ENCODE peak calls at places on chromosomes 5 and 9, in eight cellular contexts. One of them, this sample, is unnamed.

GRCh38 chr5:25453500-25453899 is 808.7 kb upstream of the CDH10 start:
- DNase-seq in breast epithelium: no peak
- DNase-seq in effector memory CD4-positive, alpha-beta T cell: no peak
- DNase-seq in adrenal gland: no peak
- DNase-seq in heart right ventricle: no peak
- DNase-seq in BE2C: no peak
- DNase-seq in esophagus squamous epithelium: no peak
- DNase-seq in A549: no peak
- DNase-seq in this sample: no peak

GRCh38 chr9:69900406-69900805 is 79.8 kb downstream of the CFAP95 start:
- DNase-seq in breast epithelium: no peak
- DNase-seq in effector memory CD4-positive, alpha-beta T cell: no peak
- DNase-seq in adrenal gland: no peak
- DNase-seq in heart right ventricle: no peak
- DNase-seq in BE2C: no peak
- DNase-seq in esophagus squamous epithelium: no peak
- DNase-seq in A549: no peak
- DNase-seq in this sample: no peak

GRCh38 chr9:127341152-127341551 is 55.8 kb upstream of the SLC2A8 start:
- DNase-seq in breast epithelium: no peak
- DNase-seq in effector memory CD4-positive, alpha-beta T cell: no peak
- DNase-seq in adrenal gland: no peak
- DNase-seq in heart right ventricle: no peak
- DNase-seq in BE2C: no peak
- DNase-seq in esophagus squamous epithelium: no peak
- DNase-seq in A549: no peak
- DNase-seq in this sample: no peak

GRCh38 chr5:136080483-136081180 is 51.8 kb downstream of the TGFBI start:
- DNase-seq in breast epithelium: peak; percentile 66
- DNase-seq in effector memory CD4-positive, alpha-beta T cell: peak; percentile 38
- DNase-seq in adrenal gland: peak; percentile 91
- DNase-seq in heart right ventricle: peak; percentile 87
- DNase-seq in BE2C: no peak
- DNase-seq in esophagus squamous epithelium: peak; percentile 22
- DNase-seq in A549: peak; percentile 43
- DNase-seq in this sample: peak; percentile 89

GRCh38 chr9:32264171-32264862 is 120.1 kb upstream of the ACO1 start:
- DNase-seq in breast epithelium: no peak
- DNase-seq in effector memory CD4-positive, alpha-beta T cell: no peak
- DNase-seq in adrenal gland: peak; percentile 22
- DNase-seq in heart right ventricle: no peak
- DNase-seq in BE2C: no peak
- DNase-seq in esophagus squamous epithelium: no peak
- DNase-seq in A549: no peak
- DNase-seq in this sample: no peak

GRCh38 chr5:124644138-124644537 is 102.3 kb downstream of the ZNF608 start:
- DNase-seq in breast epithelium: no peak
- DNase-seq in effector memory CD4-positive, alpha-beta T cell: no peak
- DNase-seq in adrenal gland: no peak
- DNase-seq in heart right ventricle: no peak
- DNase-seq in BE2C: no peak
- DNase-seq in esophagus squamous epithelium: no peak
- DNase-seq in A549: no peak
- DNase-seq in this sample: no peak

GRCh38 chr5:173757817-173758216 is 130.3 kb upstream of the CPEB4 start:
- DNase-seq in breast epithelium: no peak
- DNase-seq in effector memory CD4-positive, alpha-beta T cell: no peak
- DNase-seq in adrenal gland: no peak
- DNase-seq in heart right ventricle: no peak
- DNase-seq in BE2C: peak; percentile 58
- DNase-seq in esophagus squamous epithelium: no peak
- DNase-seq in A549: no peak
- DNase-seq in this sample: no peak

GRCh38 chr9:6106576-6107339 is 91.3 kb upstream of the RANBP6 start:
- DNase-seq in breast epithelium: no peak
- DNase-seq in effector memory CD4-positive, alpha-beta T cell: no peak
- DNase-seq in adrenal gland: peak; percentile 50
- DNase-seq in heart right ventricle: peak; percentile 19
- DNase-seq in BE2C: no peak
- DNase-seq in esophagus squamous epithelium: no peak
- DNase-seq in A549: peak; percentile 55
- DNase-seq in this sample: no peak

GRCh38 chr9:115614931-115615401 is 497.0 kb upstream of the TNC start:
- DNase-seq in breast epithelium: no peak
- DNase-seq in effector memory CD4-positive, alpha-beta T cell: no peak
- DNase-seq in adrenal gland: no peak
- DNase-seq in heart right ventricle: no peak
- DNase-seq in BE2C: no peak
- DNase-seq in esophagus squamous epithelium: no peak
- DNase-seq in A549: no peak
- DNase-seq in this sample: no peak

GRCh38 chr9:1207681-1208080 is 157.5 kb downstream of the DMRT2 start:
- DNase-seq in breast epithelium: no peak
- DNase-seq in effector memory CD4-positive, alpha-beta T cell: no peak
- DNase-seq in adrenal gland: no peak
- DNase-seq in heart right ventricle: no peak
- DNase-seq in BE2C: no peak
- DNase-seq in esophagus squamous epithelium: no peak
- DNase-seq in A549: no peak
- DNase-seq in this sample: no peak

GRCh38 chr5:75622564-75622963 is 11.3 kb downstream of the ANKDD1B start:
- DNase-seq in breast epithelium: no peak
- DNase-seq in effector memory CD4-positive, alpha-beta T cell: no peak
- DNase-seq in adrenal gland: no peak
- DNase-seq in heart right ventricle: no peak
- DNase-seq in BE2C: no peak
- DNase-seq in esophagus squamous epithelium: no peak
- DNase-seq in A549: no peak
- DNase-seq in this sample: no peak

GRCh38 chr5:142235050-142235797 is 89.6 kb downstream of the SPRY4 start:
- DNase-seq in breast epithelium: peak; percentile 64
- DNase-seq in effector memory CD4-positive, alpha-beta T cell: no peak
- DNase-seq in adrenal gland: no peak
- DNase-seq in heart right ventricle: no peak
- DNase-seq in BE2C: no peak
- DNase-seq in esophagus squamous epithelium: no peak
- DNase-seq in A549: no peak
- DNase-seq in this sample: no peak

GRCh38 chr5:133032852-133033742 is 6.7 kb upstream of the ZCCHC10 start:
- DNase-seq in breast epithelium: no peak
- DNase-seq in effector memory CD4-positive, alpha-beta T cell: no peak
- DNase-seq in adrenal gland: no peak
- DNase-seq in heart right ventricle: no peak
- DNase-seq in BE2C: no peak
- DNase-seq in esophagus squamous epithelium: no peak
- DNase-seq in A549: no peak
- DNase-seq in this sample: no peak

GRCh38 chr9:122376791-122377190 is 6.0 kb downstream of the PTGS1 start:
- DNase-seq in breast epithelium: no peak
- DNase-seq in effector memory CD4-positive, alpha-beta T cell: no peak
- DNase-seq in adrenal gland: no peak
- DNase-seq in heart right ventricle: no peak
- DNase-seq in BE2C: no peak
- DNase-seq in esophagus squamous epithelium: no peak
- DNase-seq in A549: no peak
- DNase-seq in this sample: no peak

GRCh38 chr9:133057553-133057952 is 4.2 kb upstream of the CEL start:
- DNase-seq in breast epithelium: no peak
- DNase-seq in effector memory CD4-positive, alpha-beta T cell: no peak
- DNase-seq in adrenal gland: no peak
- DNase-seq in heart right ventricle: no peak
- DNase-seq in BE2C: no peak
- DNase-seq in esophagus squamous epithelium: no peak
- DNase-seq in A549: no peak
- DNase-seq in this sample: no peak
- H3K4me1 ChIP-seq in breast epithelium: no peaks in the 10 kb centered on the region
- H3K4me1 ChIP-seq in effector memory CD4-positive, alpha-beta T cell: peaks cover 14% of the 10 kb centered on the region
- H3K4me1 ChIP-seq in adrenal gland: peaks cover 6% of the 10 kb centered on the region
- H3K4me1 ChIP-seq in heart right ventricle: peaks cover 41% of the 10 kb centered on the region
- H3K4me1 ChIP-seq in BE2C: peaks cover 13% of the 10 kb centered on the region
- H3K4me1 ChIP-seq in esophagus squamous epithelium: peaks cover 48% of the 10 kb centered on the region
- H3K4me1 ChIP-seq in A549: peaks cover 3% of the 10 kb centered on the region
- H3K4me1 ChIP-seq in this sample: peaks cover 3% of the 10 kb centered on the region

GRCh38 chr9:40927851-40928802 is 200.4 kb downstream of the FOXD4L6 start:
- DNase-seq in breast epithelium: no peak
- DNase-seq in effector memory CD4-positive, alpha-beta T cell: no peak
- DNase-seq in adrenal gland: no peak
- DNase-seq in heart right ventricle: no peak
- DNase-seq in BE2C: no peak
- DNase-seq in esophagus squamous epithelium: no peak
- DNase-seq in A549: no peak
- DNase-seq in this sample: no peak

GRCh38 chr9:40926404-40927259 is 201.8 kb downstream of the FOXD4L6 start:
- DNase-seq in breast epithelium: no peak
- DNase-seq in effector memory CD4-positive, alpha-beta T cell: no peak
- DNase-seq in adrenal gland: no peak
- DNase-seq in heart right ventricle: no peak
- DNase-seq in BE2C: no peak
- DNase-seq in esophagus squamous epithelium: no peak
- DNase-seq in A549: no peak
- DNase-seq in this sample: no peak

GRCh38 chr9:40927260-40927631 is 201.2 kb downstream of the FOXD4L6 start:
- DNase-seq in breast epithelium: no peak
- DNase-seq in effector memory CD4-positive, alpha-beta T cell: no peak
- DNase-seq in adrenal gland: no peak
- DNase-seq in heart right ventricle: no peak
- DNase-seq in BE2C: no peak
- DNase-seq in esophagus squamous epithelium: no peak
- DNase-seq in A549: no peak
- DNase-seq in this sample: no peak

GRCh38 chr9:40925149-40925548 is 203.3 kb downstream of the FOXD4L6 start:
- DNase-seq in breast epithelium: no peak
- DNase-seq in effector memory CD4-positive, alpha-beta T cell: no peak
- DNase-seq in adrenal gland: no peak
- DNase-seq in heart right ventricle: no peak
- DNase-seq in BE2C: no peak
- DNase-seq in esophagus squamous epithelium: no peak
- DNase-seq in A549: no peak
- DNase-seq in this sample: no peak

DNA sequence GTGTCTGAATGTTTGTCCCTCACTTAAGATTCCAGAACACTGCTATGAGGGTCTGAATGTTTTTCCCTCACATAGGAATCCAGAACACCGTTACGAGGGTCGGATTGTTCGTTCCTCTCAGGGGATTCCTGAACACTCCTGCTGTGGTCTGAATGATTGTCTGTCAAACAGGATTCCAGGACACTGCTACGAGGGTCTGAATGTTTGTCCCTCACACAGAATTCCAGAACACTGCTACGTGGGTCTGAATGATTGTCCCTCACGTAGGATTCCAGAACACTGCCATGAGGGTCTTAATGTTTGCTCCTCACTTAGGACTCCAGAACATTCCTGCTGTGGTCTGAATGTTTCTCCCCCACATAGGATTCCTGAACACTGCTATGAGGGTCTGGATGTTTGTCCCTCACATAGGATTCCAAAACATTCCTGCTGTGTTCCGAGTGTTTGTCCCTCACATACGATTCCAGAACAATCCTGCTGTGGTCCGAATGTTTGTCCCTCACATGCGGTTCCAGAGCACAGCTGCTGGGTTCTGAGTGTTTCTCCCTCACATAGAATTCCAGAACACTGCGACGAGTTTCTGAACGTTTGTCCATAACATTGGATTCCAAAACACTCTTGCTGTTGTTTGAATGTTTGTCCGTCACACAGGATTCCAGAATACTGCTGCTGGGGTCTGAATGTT is 199.5 kb downstream of the FOXD4L6 start:
- DNase-seq in breast epithelium: no peak
- DNase-seq in effector memory CD4-positive, alpha-beta T cell: no peak
- DNase-seq in adrenal gland: no peak
- DNase-seq in heart right ventricle: no peak
- DNase-seq in BE2C: no peak
- DNase-seq in esophagus squamous epithelium: no peak
- DNase-seq in A549: no peak
- DNase-seq in this sample: no peak
- H3K9me3 ChIP-seq in breast epithelium: peaks cover 90% of the 10 kb centered on the region
- H3K9me3 ChIP-seq in effector memory CD4-positive, alpha-beta T cell: peaks cover 51% of the 10 kb centered on the region
- H3K9me3 ChIP-seq in adrenal gland: peaks cover 40% of the 10 kb centered on the region
- H3K9me3 ChIP-seq in heart right ventricle: peaks cover 59% of the 10 kb centered on the region
- H3K9me3 ChIP-seq in BE2C: peaks cover 7% of the 10 kb centered on the region
- H3K9me3 ChIP-seq in esophagus squamous epithelium: peaks cover 83% of the 10 kb centered on the region
- H3K9me3 ChIP-seq in A549: peaks cover 75% of the 10 kb centered on the region
- H3K9me3 ChIP-seq in this sample: peaks cover 4% of the 10 kb centered on the region

GRCh38 chr9:80158150-80158549 is 586.4 kb downstream of the TLE4 start:
- DNase-seq in breast epithelium: no peak
- DNase-seq in effector memory CD4-positive, alpha-beta T cell: no peak
- DNase-seq in adrenal gland: no peak
- DNase-seq in heart right ventricle: no peak
- DNase-seq in BE2C: no peak
- DNase-seq in esophagus squamous epithelium: no peak
- DNase-seq in A549: no peak
- DNase-seq in this sample: no peak

GRCh38 chr9:80156262-80156661 is 584.5 kb downstream of the TLE4 start:
- DNase-seq in breast epithelium: no peak
- DNase-seq in effector memory CD4-positive, alpha-beta T cell: no peak
- DNase-seq in adrenal gland: no peak
- DNase-seq in heart right ventricle: no peak
- DNase-seq in BE2C: peak; percentile 9
- DNase-seq in esophagus squamous epithelium: no peak
- DNase-seq in A549: no peak
- DNase-seq in this sample: no peak

GRCh38 chr9:80156725-80157124 is 585.0 kb downstream of the TLE4 start:
- DNase-seq in breast epithelium: no peak
- DNase-seq in effector memory CD4-positive, alpha-beta T cell: no peak
- DNase-seq in adrenal gland: no peak
- DNase-seq in heart right ventricle: no peak
- DNase-seq in BE2C: no peak
- DNase-seq in esophagus squamous epithelium: no peak
- DNase-seq in A549: no peak
- DNase-seq in this sample: no peak

GRCh38 chr9:80157561-80157983 is 585.8 kb downstream of the TLE4 start:
- DNase-seq in breast epithelium: no peak
- DNase-seq in effector memory CD4-positive, alpha-beta T cell: no peak
- DNase-seq in adrenal gland: no peak
- DNase-seq in heart right ventricle: no peak
- DNase-seq in BE2C: no peak
- DNase-seq in esophagus squamous epithelium: no peak
- DNase-seq in A549: no peak
- DNase-seq in this sample: no peak

GRCh38 chr9:80157128-80157527 is 585.4 kb downstream of the TLE4 start:
- DNase-seq in breast epithelium: no peak
- DNase-seq in effector memory CD4-positive, alpha-beta T cell: no peak
- DNase-seq in adrenal gland: no peak
- DNase-seq in heart right ventricle: no peak
- DNase-seq in BE2C: peak; percentile 63
- DNase-seq in esophagus squamous epithelium: no peak
- DNase-seq in A549: no peak
- DNase-seq in this sample: no peak
- H3K4me1 ChIP-seq in breast epithelium: no peaks in the 10 kb centered on the region
- H3K4me1 ChIP-seq in effector memory CD4-positive, alpha-beta T cell: no peaks in the 10 kb centered on the region
- H3K4me1 ChIP-seq in adrenal gland: peaks cover 10% of the 10 kb centered on the region
- H3K4me1 ChIP-seq in heart right ventricle: peaks cover 15% of the 10 kb centered on the region
- H3K4me1 ChIP-seq in BE2C: peaks cover 25% of the 10 kb centered on the region
- H3K4me1 ChIP-seq in esophagus squamous epithelium: peaks cover 9% of the 10 kb centered on the region
- H3K4me1 ChIP-seq in A549: no peaks in the 10 kb centered on the region
- H3K4me1 ChIP-seq in this sample: no peaks in the 10 kb centered on the region

DNA sequence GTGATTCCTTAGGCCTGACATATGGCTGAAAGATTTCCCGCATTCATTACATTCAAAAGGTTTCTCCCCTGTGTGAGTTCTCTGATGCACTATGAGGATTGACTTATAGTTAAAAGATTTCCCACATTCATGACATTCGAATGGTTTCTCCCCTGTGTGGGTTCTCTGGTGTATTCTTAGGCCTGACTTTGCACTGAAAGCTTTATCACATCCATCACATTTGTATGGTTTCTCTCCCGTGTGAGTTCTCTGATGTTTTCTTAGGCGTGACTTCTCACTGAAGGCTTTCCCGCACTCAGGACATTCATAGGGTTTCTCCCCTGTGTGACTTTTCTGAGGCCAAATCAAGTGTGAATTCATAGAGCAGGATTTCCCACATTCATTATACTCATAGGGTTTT is 35.8 kb downstream of the ZNF782 start:
- DNase-seq in breast epithelium: no peak
- DNase-seq in effector memory CD4-positive, alpha-beta T cell: no peak
- DNase-seq in adrenal gland: no peak
- DNase-seq in heart right ventricle: no peak
- DNase-seq in BE2C: no peak
- DNase-seq in esophagus squamous epithelium: no peak
- DNase-seq in A549: no peak
- DNase-seq in this sample: no peak
- H3K9me3 ChIP-seq in breast epithelium: peaks cover 97% of the 10 kb centered on the region
- H3K9me3 ChIP-seq in effector memory CD4-positive, alpha-beta T cell: peaks cover 69% of the 10 kb centered on the region
- H3K9me3 ChIP-seq in adrenal gland: peaks cover 88% of the 10 kb centered on the region
- H3K9me3 ChIP-seq in heart right ventricle: peaks cover 99% of the 10 kb centered on the region
- H3K9me3 ChIP-seq in BE2C: peaks cover 8% of the 10 kb centered on the region
- H3K9me3 ChIP-seq in esophagus squamous epithelium: peaks cover 98% of the 10 kb centered on the region
- H3K9me3 ChIP-seq in A549: peaks cover 96% of the 10 kb centered on the region
- H3K9me3 ChIP-seq in this sample: peaks cover 11% of the 10 kb centered on the region

This sample was measured in right cardiac atrium.